ENCODE peak calls at places on chromosomes 11 and 22, in eight cellular contexts. One of them, this sample, is unnamed.
A peak's percentile ranks its signal among the peaks of the same experiment; 100 is the strongest.

GRCh38 chr22:29154364-29155048 is 51.2 kb upstream of the EMID1 start:
- DNase-seq in lower lobe of right lung: peak; percentile 86
- DNase-seq in esophagus squamous epithelium: no peak
- DNase-seq in adrenal gland: peak; percentile 77
- DNase-seq in choroid plexus epithelial cell: peak; percentile 70
- DNase-seq in fibroblast of the aortic adventitia: peak; percentile 60
- DNase-seq in OCI-LY7: peak; percentile 54
- DNase-seq in PC-3: peak; percentile 64
- DNase-seq in this sample: peak; percentile 88

GRCh38 chr22:23177197-23177596 is 3.1 kb upstream of the BCR start:
- DNase-seq in lower lobe of right lung: no peak
- DNase-seq in esophagus squamous epithelium: no peak
- DNase-seq in adrenal gland: no peak
- DNase-seq in choroid plexus epithelial cell: no peak
- DNase-seq in fibroblast of the aortic adventitia: no peak
- DNase-seq in OCI-LY7: no peak
- DNase-seq in PC-3: no peak
- DNase-seq in this sample: no peak

GRCh38 chr11:12376259-12376971 is 956 bp upstream of the PARVA start:
- DNase-seq in lower lobe of right lung: no peak
- DNase-seq in esophagus squamous epithelium: no peak
- DNase-seq in adrenal gland: peak; percentile 16
- DNase-seq in choroid plexus epithelial cell: peak; percentile 81
- DNase-seq in fibroblast of the aortic adventitia: peak; percentile 84
- DNase-seq in OCI-LY7: no peak
- DNase-seq in PC-3: no peak
- DNase-seq in this sample: peak; percentile 59

GRCh38 chr22:28648792-28649191 is 30.8 kb downstream of the TTC28 start:
- DNase-seq in lower lobe of right lung: no peak
- DNase-seq in esophagus squamous epithelium: no peak
- DNase-seq in adrenal gland: no peak
- DNase-seq in choroid plexus epithelial cell: no peak
- DNase-seq in fibroblast of the aortic adventitia: no peak
- DNase-seq in OCI-LY7: no peak
- DNase-seq in PC-3: no peak
- DNase-seq in this sample: no peak

GRCh38 chr11:87092159-87092558 is 54.4 kb downstream of the TMEM135 start:
- DNase-seq in lower lobe of right lung: no peak
- DNase-seq in esophagus squamous epithelium: no peak
- DNase-seq in adrenal gland: no peak
- DNase-seq in choroid plexus epithelial cell: no peak
- DNase-seq in fibroblast of the aortic adventitia: peak; percentile 18
- DNase-seq in OCI-LY7: no peak
- DNase-seq in PC-3: no peak
- DNase-seq in this sample: no peak

GRCh38 chr22:30605449-30606110 is 1.4 kb upstream of the TCN2 start:
- DNase-seq in lower lobe of right lung: peak; percentile 70
- DNase-seq in esophagus squamous epithelium: no peak
- DNase-seq in adrenal gland: peak; percentile 59
- DNase-seq in choroid plexus epithelial cell: peak; percentile 72
- DNase-seq in fibroblast of the aortic adventitia: peak; percentile 45
- DNase-seq in OCI-LY7: peak; percentile 68
- DNase-seq in PC-3: peak; percentile 58
- DNase-seq in this sample: peak; percentile 59

GRCh38 chr11:113862430-113862829 is 12.9 kb downstream of the USP28 start:
- DNase-seq in lower lobe of right lung: no peak
- DNase-seq in esophagus squamous epithelium: no peak
- DNase-seq in adrenal gland: no peak
- DNase-seq in choroid plexus epithelial cell: peak; percentile 68
- DNase-seq in fibroblast of the aortic adventitia: peak; percentile 3
- DNase-seq in OCI-LY7: no peak
- DNase-seq in PC-3: peak; percentile 35
- DNase-seq in this sample: no peak

GRCh38 chr11:11963842-11964773 is 44.3 kb downstream of the DKK3 start:
- DNase-seq in lower lobe of right lung: no peak
- DNase-seq in esophagus squamous epithelium: no peak
- DNase-seq in adrenal gland: no peak
- DNase-seq in choroid plexus epithelial cell: no peak
- DNase-seq in fibroblast of the aortic adventitia: no peak
- DNase-seq in OCI-LY7: no peak
- DNase-seq in PC-3: no peak
- DNase-seq in this sample: peak; percentile 23

GRCh38 chr22:39319284-39320170 is at the start of gene RPL3:
- DNase-seq in lower lobe of right lung: peak; percentile 98
- DNase-seq in esophagus squamous epithelium: peak; percentile 87
- DNase-seq in adrenal gland: peak; percentile 97
- DNase-seq in choroid plexus epithelial cell: peak; percentile 99
- DNase-seq in fibroblast of the aortic adventitia: peak; percentile 99
- DNase-seq in OCI-LY7: peak; percentile 98
- DNase-seq in PC-3: peak; percentile 94
- DNase-seq in this sample: peak; percentile 96

GRCh38 chr11:134555510-134555909 is 143.5 kb upstream of the B3GAT1 start:
- DNase-seq in lower lobe of right lung: no peak
- DNase-seq in esophagus squamous epithelium: no peak
- DNase-seq in adrenal gland: no peak
- DNase-seq in choroid plexus epithelial cell: no peak
- DNase-seq in fibroblast of the aortic adventitia: no peak
- DNase-seq in OCI-LY7: no peak
- DNase-seq in PC-3: no peak
- DNase-seq in this sample: no peak

GRCh38 chr11:46976182-46976854 is 39.8 kb downstream of the CSTPP1 start:
- DNase-seq in lower lobe of right lung: no peak
- DNase-seq in esophagus squamous epithelium: no peak
- DNase-seq in adrenal gland: no peak
- DNase-seq in choroid plexus epithelial cell: no peak
- DNase-seq in fibroblast of the aortic adventitia: no peak
- DNase-seq in OCI-LY7: no peak
- DNase-seq in PC-3: no peak
- DNase-seq in this sample: no peak

GRCh38 chr22:35328472-35328885 is 28.8 kb downstream of the TOM1 start:
- DNase-seq in lower lobe of right lung: peak; percentile 78
- DNase-seq in esophagus squamous epithelium: no peak
- DNase-seq in adrenal gland: peak; percentile 91
- DNase-seq in choroid plexus epithelial cell: no peak
- DNase-seq in fibroblast of the aortic adventitia: no peak
- DNase-seq in OCI-LY7: no peak
- DNase-seq in PC-3: no peak
- DNase-seq in this sample: peak; percentile 52

GRCh38 chr22:30453731-30454510 is 17.9 kb downstream of the SEC14L3 start:
- DNase-seq in lower lobe of right lung: peak; percentile 75
- DNase-seq in esophagus squamous epithelium: no peak
- DNase-seq in adrenal gland: peak; percentile 37
- DNase-seq in choroid plexus epithelial cell: peak; percentile 26
- DNase-seq in fibroblast of the aortic adventitia: no peak
- DNase-seq in OCI-LY7: no peak
- DNase-seq in PC-3: no peak
- DNase-seq in this sample: no peak

GRCh38 chr11:70495351-70496310 is 97.3 kb downstream of the CTTN start:
- DNase-seq in lower lobe of right lung: peak; percentile 30
- DNase-seq in esophagus squamous epithelium: no peak
- DNase-seq in adrenal gland: no peak
- DNase-seq in choroid plexus epithelial cell: no peak
- DNase-seq in fibroblast of the aortic adventitia: no peak
- DNase-seq in OCI-LY7: no peak
- DNase-seq in PC-3: no peak
- DNase-seq in this sample: no peak

GRCh38 chr22:19036523-19037273 is 85.5 kb downstream of the DGCR2 start:
- DNase-seq in lower lobe of right lung: peak; percentile 38
- DNase-seq in esophagus squamous epithelium: no peak
- DNase-seq in adrenal gland: peak; percentile 27
- DNase-seq in choroid plexus epithelial cell: peak; percentile 26
- DNase-seq in fibroblast of the aortic adventitia: no peak
- DNase-seq in OCI-LY7: no peak
- DNase-seq in PC-3: no peak
- DNase-seq in this sample: no peak

GRCh38 chr11:74952752-74953151 is 3.7 kb downstream of the SPCS2 start:
- DNase-seq in lower lobe of right lung: no peak
- DNase-seq in esophagus squamous epithelium: no peak
- DNase-seq in adrenal gland: no peak
- DNase-seq in choroid plexus epithelial cell: no peak
- DNase-seq in fibroblast of the aortic adventitia: no peak
- DNase-seq in OCI-LY7: no peak
- DNase-seq in PC-3: no peak
- DNase-seq in this sample: no peak

GRCh38 chr22:33726294-33726711 is 194.0 kb downstream of the LARGE1 start:
- DNase-seq in lower lobe of right lung: no peak
- DNase-seq in esophagus squamous epithelium: no peak
- DNase-seq in adrenal gland: peak; percentile 9
- DNase-seq in choroid plexus epithelial cell: peak; percentile 51
- DNase-seq in fibroblast of the aortic adventitia: peak; percentile 87
- DNase-seq in OCI-LY7: no peak
- DNase-seq in PC-3: peak; percentile 26
- DNase-seq in this sample: no peak

GRCh38 chr22:42367980-42368378 is 64.2 kb downstream of the NFAM1 start:
- DNase-seq in lower lobe of right lung: no peak
- DNase-seq in esophagus squamous epithelium: no peak
- DNase-seq in adrenal gland: peak; percentile 17
- DNase-seq in choroid plexus epithelial cell: no peak
- DNase-seq in fibroblast of the aortic adventitia: no peak
- DNase-seq in OCI-LY7: no peak
- DNase-seq in PC-3: peak; percentile 4
- DNase-seq in this sample: no peak

GRCh38 chr11:117876341-117877119 is at the start of gene FXYD6:
- DNase-seq in lower lobe of right lung: no peak
- DNase-seq in esophagus squamous epithelium: no peak
- DNase-seq in adrenal gland: peak; percentile 35
- DNase-seq in choroid plexus epithelial cell: peak; percentile 30
- DNase-seq in fibroblast of the aortic adventitia: no peak
- DNase-seq in OCI-LY7: no peak
- DNase-seq in PC-3: no peak
- DNase-seq in this sample: peak; percentile 52

GRCh38 chr22:46055851-46056168 is 78.8 kb upstream of the WNT7B start:
- DNase-seq in lower lobe of right lung: no peak
- DNase-seq in esophagus squamous epithelium: no peak
- DNase-seq in adrenal gland: no peak
- DNase-seq in choroid plexus epithelial cell: no peak
- DNase-seq in fibroblast of the aortic adventitia: no peak
- DNase-seq in OCI-LY7: no peak
- DNase-seq in PC-3: no peak
- DNase-seq in this sample: no peak
- H3K4me3 ChIP-seq in lower lobe of right lung: peak overlapping the region; percentile 87
- H3K4me3 ChIP-seq in esophagus squamous epithelium: peak overlapping the region; percentile 84
- H3K4me3 ChIP-seq in adrenal gland: no peak overlapping the region
- H3K4me3 ChIP-seq in choroid plexus epithelial cell: no peak overlapping the region
- H3K4me3 ChIP-seq in fibroblast of the aortic adventitia: peak overlapping the region; percentile 71
- H3K4me3 ChIP-seq in OCI-LY7: peak overlapping the region; percentile 66
- H3K4me3 ChIP-seq in PC-3: peak overlapping the region; percentile 74
- H3K4me3 ChIP-seq in this sample: peak overlapping the region; percentile 86

DNA sequence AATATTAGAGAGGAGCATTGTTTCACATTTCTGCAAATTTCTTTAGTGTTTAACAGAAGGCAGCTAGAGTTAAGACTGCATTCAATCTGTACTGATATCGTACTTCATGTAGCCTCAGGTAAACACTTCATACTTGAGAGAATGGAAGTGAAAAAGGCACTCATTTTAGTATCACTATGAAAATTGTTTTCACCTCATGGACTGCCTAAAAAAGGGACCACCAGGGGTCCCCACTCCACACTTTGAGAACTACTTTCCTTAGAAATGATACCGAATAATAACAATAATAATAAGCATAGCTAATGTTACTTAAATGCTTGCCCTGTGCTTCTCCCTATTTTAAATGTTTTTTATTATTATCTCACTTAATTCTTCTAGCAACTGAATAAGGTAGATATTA is 95.1 kb downstream of the BLID start:
- DNase-seq in lower lobe of right lung: no peak
- DNase-seq in esophagus squamous epithelium: no peak
- DNase-seq in adrenal gland: no peak
- DNase-seq in choroid plexus epithelial cell: peak; percentile 61
- DNase-seq in fibroblast of the aortic adventitia: peak; percentile 54
- DNase-seq in OCI-LY7: peak; percentile 4
- DNase-seq in PC-3: peak; percentile 46
- DNase-seq in this sample: no peak
- TF ChIP-seq CTCF in lower lobe of right lung: no peak
- TF ChIP-seq CTCF in esophagus squamous epithelium: peak; percentile 29
- TF ChIP-seq CTCF in adrenal gland: no peak
- TF ChIP-seq CTCF in choroid plexus epithelial cell: peak; percentile 72
- TF ChIP-seq CTCF in fibroblast of the aortic adventitia: peak; percentile 56
- TF ChIP-seq CTCF in OCI-LY7: peak; percentile 71
- TF ChIP-seq CTCF in PC-3: peak; percentile 70
- TF ChIP-seq CTCF in this sample: peak; percentile 45

GRCh38 chr11:62926669-62927455 is 5.7 kb upstream of the CHRM1 start:
- DNase-seq in lower lobe of right lung: no peak
- DNase-seq in esophagus squamous epithelium: no peak
- DNase-seq in adrenal gland: no peak
- DNase-seq in choroid plexus epithelial cell: no peak
- DNase-seq in fibroblast of the aortic adventitia: no peak
- DNase-seq in OCI-LY7: no peak
- DNase-seq in PC-3: no peak
- DNase-seq in this sample: no peak

GRCh38 chr11:62925308-62925707 is 4.1 kb upstream of the CHRM1 start:
- DNase-seq in lower lobe of right lung: no peak
- DNase-seq in esophagus squamous epithelium: no peak
- DNase-seq in adrenal gland: no peak
- DNase-seq in choroid plexus epithelial cell: no peak
- DNase-seq in fibroblast of the aortic adventitia: no peak
- DNase-seq in OCI-LY7: no peak
- DNase-seq in PC-3: no peak
- DNase-seq in this sample: no peak

GRCh38 chr11:62928011-62928410 is 6.8 kb upstream of the CHRM1 start:
- DNase-seq in lower lobe of right lung: no peak
- DNase-seq in esophagus squamous epithelium: no peak
- DNase-seq in adrenal gland: no peak
- DNase-seq in choroid plexus epithelial cell: no peak
- DNase-seq in fibroblast of the aortic adventitia: no peak
- DNase-seq in OCI-LY7: no peak
- DNase-seq in PC-3: no peak
- DNase-seq in this sample: no peak

GRCh38 chr11:62923634-62924411 is 2.7 kb upstream of the CHRM1 start:
- DNase-seq in lower lobe of right lung: no peak
- DNase-seq in esophagus squamous epithelium: no peak
- DNase-seq in adrenal gland: no peak
- DNase-seq in choroid plexus epithelial cell: no peak
- DNase-seq in fibroblast of the aortic adventitia: no peak
- DNase-seq in OCI-LY7: peak; percentile 27
- DNase-seq in PC-3: no peak
- DNase-seq in this sample: no peak

GRCh38 chr11:62925745-62926668 is 4.8 kb upstream of the CHRM1 start:
- DNase-seq in lower lobe of right lung: no peak
- DNase-seq in esophagus squamous epithelium: no peak
- DNase-seq in adrenal gland: peak; percentile 10
- DNase-seq in choroid plexus epithelial cell: no peak
- DNase-seq in fibroblast of the aortic adventitia: no peak
- DNase-seq in OCI-LY7: no peak
- DNase-seq in PC-3: no peak
- DNase-seq in this sample: no peak
- H3K4me3 ChIP-seq in lower lobe of right lung: peak overlapping the region; percentile 33
- H3K4me3 ChIP-seq in esophagus squamous epithelium: peak overlapping the region; percentile 60
- H3K4me3 ChIP-seq in adrenal gland: no peak overlapping the region
- H3K4me3 ChIP-seq in choroid plexus epithelial cell: peak overlapping the region; percentile 37
- H3K4me3 ChIP-seq in fibroblast of the aortic adventitia: peak overlapping the region; percentile 35
- H3K4me3 ChIP-seq in OCI-LY7: no peak overlapping the region
- H3K4me3 ChIP-seq in PC-3: no peak overlapping the region
- H3K4me3 ChIP-seq in this sample: peak overlapping the region; percentile 58

DNA sequence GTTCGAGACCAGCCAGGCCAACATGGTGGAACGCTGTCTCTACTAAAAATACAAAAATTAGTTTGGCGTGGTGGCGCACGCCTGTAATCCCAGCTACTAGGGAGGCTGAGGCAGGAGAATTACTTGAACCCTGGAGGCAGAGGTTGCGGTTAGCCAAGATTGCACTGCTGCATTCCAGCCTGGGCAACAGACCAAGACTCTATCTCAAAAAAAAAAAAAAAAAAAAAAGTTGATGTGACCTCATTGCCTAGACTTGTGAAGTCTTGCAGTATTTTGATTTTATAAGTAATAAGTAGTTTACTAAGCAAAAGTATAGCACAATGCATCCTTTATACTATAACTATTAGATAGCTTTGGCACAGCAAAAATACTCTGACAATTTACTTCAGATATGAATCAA is 9.9 kb upstream of the CUL5 start:
- DNase-seq in lower lobe of right lung: no peak
- DNase-seq in esophagus squamous epithelium: no peak
- DNase-seq in adrenal gland: no peak
- DNase-seq in choroid plexus epithelial cell: peak; percentile 20
- DNase-seq in fibroblast of the aortic adventitia: peak; percentile 22
- DNase-seq in OCI-LY7: no peak
- DNase-seq in PC-3: no peak
- DNase-seq in this sample: no peak
- TF ChIP-seq CTCF in lower lobe of right lung: no peak
- TF ChIP-seq CTCF in esophagus squamous epithelium: no peak
- TF ChIP-seq CTCF in adrenal gland: no peak
- TF ChIP-seq CTCF in choroid plexus epithelial cell: no peak
- TF ChIP-seq CTCF in fibroblast of the aortic adventitia: no peak
- TF ChIP-seq CTCF in OCI-LY7: no peak
- TF ChIP-seq CTCF in PC-3: no peak
- TF ChIP-seq CTCF in this sample: no peak

This sample was measured in psoas muscle.